ENCODE peak calls at places on chromosomes 12 and 14, in six cellular contexts. One of them, this sample, is unnamed.

GRCh38 chr14:22900088-22900799 is 17.2 kb downstream of the REM2 start:
- DNase-seq in colonic mucosa: peak
- DNase-seq in choroid plexus epithelial cell: peak
- DNase-seq in EL: peak
- DNase-seq in hippocampal formation: peak
- DNase-seq in HS-27A: peak
- DNase-seq in this sample: peak

GRCh38 chr12:121849211-121849610 is 9.4 kb downstream of the HPD start:
- DNase-seq in choroid plexus epithelial cell: no peak
- DNase-seq in EL: no peak
- DNase-seq in hippocampal formation: no peak
- DNase-seq in colonic mucosa: no peak
- DNase-seq in HS-27A: no peak
- DNase-seq in this sample: no peak

GRCh38 chr14:50230601-50231474 is 540 bp downstream of the SOS2 start:
- DNase-seq in hippocampal formation: no peak
- DNase-seq in colonic mucosa: peak
- DNase-seq in choroid plexus epithelial cell: peak
- DNase-seq in HS-27A: peak
- DNase-seq in EL: peak
- DNase-seq in this sample: peak

GRCh38 chr14:85516239-85517112 is 13.5 kb upstream of the FLRT2 start:
- DNase-seq in EL: peak
- DNase-seq in HS-27A: peak
- DNase-seq in colonic mucosa: no peak
- DNase-seq in hippocampal formation: no peak
- DNase-seq in choroid plexus epithelial cell: peak
- DNase-seq in this sample: no peak

GRCh38 chr12:28574746-28575592 is 384.7 kb downstream of the CCDC91 start:
- DNase-seq in EL: no peak
- DNase-seq in colonic mucosa: peak
- DNase-seq in HS-27A: no peak
- DNase-seq in choroid plexus epithelial cell: no peak
- DNase-seq in hippocampal formation: no peak
- DNase-seq in this sample: no peak

GRCh38 chr12:54612216-54612750 is 22.4 kb downstream of the LACRT start:
- DNase-seq in choroid plexus epithelial cell: no peak
- DNase-seq in EL: no peak
- DNase-seq in HS-27A: no peak
- DNase-seq in hippocampal formation: no peak
- DNase-seq in colonic mucosa: no peak
- DNase-seq in this sample: no peak

GRCh38 chr14:24132061-24132685 is 1.7 kb downstream of the FITM1 start:
- DNase-seq in colonic mucosa: no peak
- DNase-seq in HS-27A: no peak
- DNase-seq in choroid plexus epithelial cell: no peak
- DNase-seq in hippocampal formation: no peak
- DNase-seq in EL: no peak
- DNase-seq in this sample: peak

GRCh38 chr14:62409909-62410308 is 635.3 kb downstream of the KCNH5 start:
- DNase-seq in hippocampal formation: no peak
- DNase-seq in colonic mucosa: no peak
- DNase-seq in choroid plexus epithelial cell: peak
- DNase-seq in EL: peak
- DNase-seq in HS-27A: no peak
- DNase-seq in this sample: no peak

GRCh38 chr12:51242150-51242549 is 3.5 kb downstream of the DAZAP2 start:
- DNase-seq in choroid plexus epithelial cell: no peak
- DNase-seq in colonic mucosa: no peak
- DNase-seq in HS-27A: no peak
- DNase-seq in hippocampal formation: no peak
- DNase-seq in EL: no peak
- DNase-seq in this sample: no peak

GRCh38 chr12:125683748-125684381 is 618.6 kb downstream of the AACS start:
- DNase-seq in colonic mucosa: peak
- DNase-seq in EL: no peak
- DNase-seq in hippocampal formation: no peak
- DNase-seq in choroid plexus epithelial cell: no peak
- DNase-seq in HS-27A: no peak
- DNase-seq in this sample: no peak

GRCh38 chr12:6792522-6793201 is 3.3 kb downstream of the CD4 start:
- DNase-seq in EL: no peak
- DNase-seq in colonic mucosa: no peak
- DNase-seq in HS-27A: no peak
- DNase-seq in hippocampal formation: peak
- DNase-seq in choroid plexus epithelial cell: no peak
- DNase-seq in this sample: peak

GRCh38 chr12:14961466-14962155 is at the start of gene ARHGDIB:
- DNase-seq in choroid plexus epithelial cell: peak
- DNase-seq in HS-27A: no peak
- DNase-seq in colonic mucosa: peak
- DNase-seq in EL: peak
- DNase-seq in hippocampal formation: peak
- DNase-seq in this sample: no peak

GRCh38 chr12:131608740-131609665 is 101.9 kb upstream of the SFSWAP start:
- DNase-seq in colonic mucosa: peak
- DNase-seq in hippocampal formation: peak
- DNase-seq in EL: peak
- DNase-seq in HS-27A: peak
- DNase-seq in choroid plexus epithelial cell: peak
- DNase-seq in this sample: peak

GRCh38 chr14:21107360-21107781 is 6.5 kb downstream of the TMEM253 start:
- DNase-seq in hippocampal formation: no peak
- DNase-seq in choroid plexus epithelial cell: peak
- DNase-seq in EL: no peak
- DNase-seq in HS-27A: no peak
- DNase-seq in colonic mucosa: peak
- DNase-seq in this sample: no peak

GRCh38 chr12:22275847-22276246 is 58.7 kb downstream of the ST8SIA1 start:
- DNase-seq in EL: peak
- DNase-seq in colonic mucosa: peak
- DNase-seq in HS-27A: peak
- DNase-seq in choroid plexus epithelial cell: peak
- DNase-seq in hippocampal formation: no peak
- DNase-seq in this sample: no peak

GRCh38 chr12:46357438-46358324 is 14.9 kb downstream of the SLC38A2 start:
- DNase-seq in choroid plexus epithelial cell: peak
- DNase-seq in EL: peak
- DNase-seq in hippocampal formation: no peak
- DNase-seq in colonic mucosa: no peak
- DNase-seq in HS-27A: peak
- DNase-seq in this sample: no peak

GRCh38 chr12:57765698-57766463 is 997 bp downstream of the CYP27B1 start:
- DNase-seq in EL: peak
- DNase-seq in hippocampal formation: no peak
- DNase-seq in choroid plexus epithelial cell: no peak
- DNase-seq in colonic mucosa: no peak
- DNase-seq in HS-27A: no peak
- DNase-seq in this sample: peak

GRCh38 chr12:52353766-52354165 is 13.5 kb downstream of the KRT85 start:
- DNase-seq in colonic mucosa: no peak
- DNase-seq in choroid plexus epithelial cell: no peak
- DNase-seq in EL: no peak
- DNase-seq in hippocampal formation: no peak
- DNase-seq in HS-27A: no peak
- DNase-seq in this sample: no peak

GRCh38 chr14:99234982-99235491 is 37.0 kb downstream of the BCL11B start:
- DNase-seq in colonic mucosa: no peak
- DNase-seq in HS-27A: no peak
- DNase-seq in EL: no peak
- DNase-seq in choroid plexus epithelial cell: no peak
- DNase-seq in hippocampal formation: no peak
- DNase-seq in this sample: no peak

GRCh38 chr12:22230280-22230794 is 104.2 kb downstream of the ST8SIA1 start:
- DNase-seq in EL: no peak
- DNase-seq in choroid plexus epithelial cell: no peak
- DNase-seq in colonic mucosa: no peak
- DNase-seq in HS-27A: peak
- DNase-seq in hippocampal formation: no peak
- DNase-seq in this sample: no peak

GRCh38 chr14:74239848-74240793 is 872 bp downstream of the VSX2 start:
- DNase-seq in EL: no peak
- DNase-seq in hippocampal formation: no peak
- DNase-seq in HS-27A: no peak
- DNase-seq in colonic mucosa: no peak
- DNase-seq in choroid plexus epithelial cell: no peak
- DNase-seq in this sample: no peak

GRCh38 chr14:33469898-33470297 is 481.0 kb downstream of the EGLN3 start:
- DNase-seq in hippocampal formation: no peak
- DNase-seq in HS-27A: no peak
- DNase-seq in colonic mucosa: peak
- DNase-seq in EL: no peak
- DNase-seq in choroid plexus epithelial cell: no peak
- DNase-seq in this sample: no peak

GRCh38 chr12:131196220-131196619 is 242.5 kb downstream of the ADGRD1 start:
- DNase-seq in EL: no peak
- DNase-seq in colonic mucosa: no peak
- DNase-seq in hippocampal formation: no peak
- DNase-seq in HS-27A: no peak
- DNase-seq in choroid plexus epithelial cell: no peak
- DNase-seq in this sample: no peak

This sample was measured in SJCRH30.